ENCODE peak calls at places on chromosomes 13 and 19, in four cellular contexts. I is neuronal stem cell, N is mesendoderm, S is IMR-90. J is an unnamed sample.

GRCh38 chr13:21079761-21080730 is 18.7 kb upstream of the LATS2 start:
- DNase-seq in I (no peak), N (peak), S (peak), J (no peak)

GRCh38 chr13:45368571-45368970 is 27.6 kb upstream of the TPT1 start:
- DNase-seq in I (no peak), N (no peak), S (peak), J (no peak)

GRCh38 chr13:113117335-113117872 is 5.2 kb upstream of the F10 start:
- DNase-seq in I (no peak), N (peak), S (no peak), J (peak)

GRCh38 chr13:50208826-50209335 is 193.6 kb downstream of the KCNRG start:
- DNase-seq in I (no peak), N (peak), S (peak), J (peak)

GRCh38 chr13:87138856-87139255 is 532.3 kb upstream of the SLITRK5 start:
- DNase-seq in I (no peak), N (peak), S (no peak), J (no peak)

GRCh38 chr19:44050740-44051653 is 839 bp upstream of the ZNF223 start:
- DNase-seq in I (no peak), N (no peak), S (no peak), J (peak)

GRCh38 chr13:26052136-26052736 is 420 bp upstream of the SHISA2 start:
- DNase-seq in I (no peak), N (peak), S (no peak), J (no peak)

GRCh38 chr13:105936816-105937215 is 598.6 kb downstream of the EFNB2 start:
- DNase-seq in I (no peak), N (no peak), S (peak), J (no peak)

GRCh38 chr13:113074401-113074800 is 31.2 kb upstream of the F7 start:
- DNase-seq in I (no peak), N (no peak), S (no peak), J (no peak)

GRCh38 chr13:105627270-105627669 is 908.2 kb downstream of the EFNB2 start:
- DNase-seq in I (no peak), N (no peak), S (no peak), J (no peak)

GRCh38 chr13:76647550-76647949 is 238.7 kb downstream of the KCTD12 start:
- DNase-seq in I (no peak), N (peak), S (peak), J (no peak)

GRCh38 chr13:24247016-24247415 is 62.4 kb upstream of the C1QTNF9 start:
- DNase-seq in I (no peak), N (peak), S (no peak), J (no peak)
- H2BK5ac ChIP-seq in I (no peak), N (no peak), S (no peak), J (no peak)

GRCh38 chr13:43728411-43728810 is 58.4 kb downstream of the ENOX1 start:
- DNase-seq in I (no peak), N (no peak), S (no peak), J (no peak)
- H3K4me2 ChIP-seq in I (no peak), N (no peak), S (no peak), J (no peak)

DNA sequence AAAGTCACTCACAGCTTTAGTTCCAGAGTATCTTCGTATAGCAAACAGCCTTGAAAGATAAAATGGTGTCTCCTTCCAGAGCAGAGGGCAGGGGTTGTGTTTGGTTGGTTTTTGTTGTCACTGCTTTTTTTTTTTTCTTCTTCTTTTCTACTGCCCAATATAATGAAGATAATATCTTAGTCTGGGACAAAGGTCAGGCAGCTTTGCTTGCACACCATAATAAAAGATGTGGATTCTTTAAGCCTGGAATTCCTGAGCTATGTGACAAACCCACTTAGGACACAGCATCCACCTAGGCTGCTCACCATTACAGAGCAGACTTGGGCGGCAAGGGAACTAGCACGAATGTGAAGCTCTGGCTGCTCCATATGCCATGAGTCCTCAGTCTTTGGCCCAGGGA is 165.6 kb upstream of the MIR17HG start:
- DNase-seq in I (no peak), N (no peak), S (no peak), J (no peak)
- H3K18ac ChIP-seq in I (no peak), N (no peak), S (no peak), J (no peak)

GRCh38 chr19:991932-992669 is 8.0 kb downstream of the WDR18 start:
- DNase-seq in I (no peak), N (no peak), S (no peak), J (no peak)

GRCh38 chr19:992670-993055 is 7.6 kb upstream of the GRIN3B start:
- DNase-seq in I (no peak), N (no peak), S (no peak), J (no peak)

GRCh38 chr19:990746-991145 is 6.6 kb downstream of the WDR18 start:
- DNase-seq in I (no peak), N (no peak), S (no peak), J (no peak)

GRCh38 chr19:990119-990571 is 6.0 kb downstream of the WDR18 start:
- DNase-seq in I (no peak), N (peak), S (no peak), J (no peak)

DNA sequence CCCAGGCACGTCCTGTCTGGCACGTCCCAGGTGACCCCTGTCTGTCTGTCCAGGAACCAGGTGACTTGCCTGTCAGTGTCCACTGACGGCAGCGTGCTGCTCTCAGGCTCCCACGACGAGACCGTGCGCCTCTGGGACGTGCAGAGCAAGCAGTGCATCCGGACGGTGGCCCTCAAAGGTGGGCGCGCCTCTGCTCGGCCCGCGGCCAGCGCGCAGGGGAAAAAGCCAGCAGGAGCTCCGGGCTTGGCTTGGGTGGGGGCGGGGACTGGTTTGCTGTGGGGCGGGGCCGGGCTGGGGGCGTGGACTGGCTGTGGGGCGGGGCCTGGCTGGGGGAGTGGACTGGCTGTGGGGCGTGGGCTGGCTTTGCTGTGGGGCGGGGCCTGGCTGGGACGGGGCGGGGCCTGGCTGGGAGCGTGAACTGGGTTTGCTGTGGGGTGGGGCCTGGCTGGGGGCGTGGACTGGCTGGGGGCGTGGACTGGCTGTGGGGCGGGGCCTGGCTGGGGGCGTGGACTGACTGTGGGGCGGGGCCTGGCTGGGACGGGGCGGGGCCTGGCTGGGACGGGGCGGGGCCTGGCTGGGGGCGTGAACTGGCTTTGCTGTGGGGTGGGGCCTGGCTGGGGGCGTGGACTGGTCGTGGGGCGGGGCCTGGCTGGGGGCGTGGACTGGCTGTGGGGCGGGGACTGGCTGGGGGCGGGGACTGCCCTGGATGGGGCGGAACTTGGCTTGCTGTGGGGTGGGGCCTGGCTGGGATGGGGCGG is 7.2 kb downstream of the WDR18 start:
- DNase-seq in I (no peak), N (peak), S (peak), J (peak)
- H2BK5ac ChIP-seq in I (no peak), N (no peak), S (no peak), J (no peak)

DNA sequence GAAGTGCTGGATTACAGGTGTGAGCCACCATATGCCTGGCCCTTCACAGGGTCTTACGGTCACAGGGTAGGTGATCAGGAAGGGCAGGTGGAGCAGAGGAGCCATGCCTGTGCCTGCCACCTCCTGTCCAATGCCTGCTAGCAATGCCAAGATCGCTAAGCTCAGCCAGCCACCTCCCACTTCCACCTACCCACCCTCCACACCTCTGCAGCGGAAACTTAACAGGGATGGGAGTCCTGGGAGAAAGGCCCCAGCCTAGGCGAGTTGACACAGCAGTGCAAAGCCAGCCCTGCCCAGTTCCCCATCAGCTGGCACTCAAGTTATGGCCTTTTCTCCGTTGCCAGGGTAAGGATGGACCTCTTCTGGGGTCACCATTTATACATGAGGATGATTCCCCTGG is 15.9 kb upstream of the FCHO1 start:
- DNase-seq in I (no peak), N (no peak), S (no peak), J (no peak)
- H3K4me2 ChIP-seq in I (no peak), N (no peak), S (no peak), J (no peak)

GRCh38 chr19:8209965-8210659 is 942 bp downstream of the CERS4 start:
- DNase-seq in I (no peak), N (no peak), S (no peak), J (no peak)
- H3K18ac ChIP-seq in I (peak), N (peak), S (no peak), J (peak)

DNA sequence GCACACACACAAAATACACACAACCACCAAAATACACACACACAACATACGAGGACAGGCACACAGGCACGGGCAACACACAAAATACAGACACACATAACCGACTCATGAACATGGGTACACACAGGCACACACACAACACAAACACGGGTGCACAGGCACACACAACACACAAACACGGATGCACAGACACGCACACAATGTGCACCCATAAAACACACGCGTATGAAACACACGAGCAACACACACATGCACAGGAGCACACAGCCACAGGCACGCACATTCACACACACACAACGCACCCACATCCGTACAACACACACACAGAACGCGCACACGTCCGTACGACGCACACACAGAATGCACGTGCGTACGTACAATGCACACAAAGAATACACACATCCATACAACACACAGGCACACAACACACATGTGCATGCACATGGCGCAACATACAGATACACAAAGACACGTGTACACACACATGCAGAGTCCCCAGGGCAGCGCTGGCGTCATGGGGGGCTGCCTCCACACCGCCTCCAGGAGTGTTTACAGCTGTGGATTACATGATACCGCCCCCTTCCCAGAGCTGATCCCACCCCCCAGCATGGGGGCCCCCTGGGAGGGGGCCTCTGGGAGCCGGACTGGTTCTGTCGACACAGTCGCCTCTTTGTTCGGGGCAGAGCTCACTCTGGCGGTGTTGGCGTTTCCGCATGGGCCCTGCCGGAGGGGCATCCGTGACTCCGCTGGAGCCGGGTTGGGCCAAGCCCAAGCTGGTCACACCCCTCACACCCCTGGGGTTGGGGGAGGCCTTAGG is 2.9 kb downstream of the SBNO2 start:
- DNase-seq in I (no peak), N (no peak), S (no peak), J (no peak)
- H2BK5ac ChIP-seq in I (no peak), N (no peak), S (peak), J (no peak)

GRCh38 chr13:33494596-33495214 is 209.2 kb upstream of the STARD13 start:
- DNase-seq in I (no peak), N (peak), S (peak), J (no peak)
- H3K4me2 ChIP-seq in I (no peak), N (no peak), S (peak), J (no peak)

GRCh38 chr19:34237939-34238338 is 16.4 kb upstream of the GARRE1 start:
- DNase-seq in I (no peak), N (no peak), S (no peak), J (no peak)

GRCh38 chr19:34235425-34235940 is 18.9 kb upstream of the GARRE1 start:
- DNase-seq in I (no peak), N (no peak), S (no peak), J (no peak)

GRCh38 chr19:34232566-34233481 is 21.5 kb upstream of the GARRE1 start:
- DNase-seq in I (no peak), N (no peak), S (peak), J (no peak)

GRCh38 chr19:34237283-34237682 is 17.1 kb upstream of the GARRE1 start:
- DNase-seq in I (no peak), N (no peak), S (no peak), J (no peak)

DNA sequence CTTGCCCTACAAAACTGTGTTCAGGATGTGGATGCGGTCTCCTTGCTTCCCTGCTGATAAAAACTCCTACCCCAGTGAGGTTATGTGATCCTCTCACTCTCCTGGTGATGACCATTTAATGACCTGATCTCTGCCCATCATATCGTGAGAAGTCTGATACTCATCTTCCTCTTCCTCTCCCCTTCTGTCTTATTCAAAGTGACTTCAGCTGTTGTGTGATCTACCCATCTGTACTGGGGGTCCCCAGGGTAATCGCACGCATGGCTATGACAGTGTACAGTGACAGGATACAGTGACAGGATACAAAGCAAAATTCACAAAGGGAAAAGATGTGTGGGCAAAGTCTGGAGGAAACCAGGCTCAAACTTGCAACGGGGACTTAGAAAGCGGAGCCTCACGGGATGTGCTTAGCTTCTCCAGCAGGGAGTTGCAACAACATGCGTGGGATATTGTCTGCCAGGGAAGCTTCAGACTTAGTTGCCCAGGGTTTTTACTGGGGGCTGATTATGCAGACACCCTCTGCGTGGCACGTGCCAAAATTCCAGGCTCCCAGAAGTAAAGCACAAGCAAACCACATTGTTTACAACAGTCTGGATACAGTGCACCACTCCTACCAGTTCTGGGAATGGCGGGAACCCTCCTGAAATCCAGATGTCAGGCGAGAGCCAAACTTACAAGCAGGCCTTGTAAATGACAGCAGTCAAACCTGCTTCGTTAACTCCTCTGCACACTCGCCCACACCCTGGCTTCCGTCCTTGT is 18.1 kb upstream of the GARRE1 start:
- DNase-seq in I (no peak), N (no peak), S (peak), J (no peak)
- H3K18ac ChIP-seq in I (no peak), N (no peak), S (peak), J (no peak)

J was measured in H9.